ENCODE peak calls at places on chromosomes 5 and 9, in six cellular contexts. I, H, G, B, Q and N are unnamed samples.

GRCh38 chr9:106403081-106403480 is 459.9 kb upstream of the ZNF462 start:
- DNase-seq in I (no peak), H (no peak), G (no peak), B (no peak), Q (no peak), N (no peak)

GRCh38 chr5:126692971-126693370 is 84.0 kb upstream of the LMNB1 start:
- DNase-seq in I (no peak), H (no peak), G (no peak), B (no peak), Q (no peak), N (no peak)

GRCh38 chr5:173236531-173237501 is 1.8 kb upstream of the NKX2-5 start:
- DNase-seq in I (no peak), H (no peak), G (no peak), B (no peak), Q (no peak), N (no peak)

GRCh38 chr5:64625678-64626077 is 64.6 kb upstream of the SHISAL2B start:
- DNase-seq in I (no peak), H (no peak), G (no peak), B (no peak), Q (no peak), N (no peak)

GRCh38 chr9:107827884-107828283 is 338.3 kb upstream of the KLF4 start:
- DNase-seq in I (no peak), H (no peak), G (no peak), B (no peak), Q (no peak), N (no peak)

GRCh38 chr5:150999704-151000452 is 20.5 kb upstream of the GPX3 start:
- DNase-seq in I (no peak), H (no peak), G (no peak), B (no peak), Q (no peak), N (no peak)

GRCh38 chr9:128180447-128180846 is 10.9 kb downstream of the CIZ1 start:
- DNase-seq in I (no peak), H (no peak), G (no peak), B (no peak), Q (no peak), N (no peak)

GRCh38 chr5:96649938-96650540 is 12.1 kb upstream of the CAST start:
- DNase-seq in I (no peak), H (no peak), G (no peak), B (no peak), Q (no peak), N (no peak)

GRCh38 chr9:92151691-92152393 is 36.6 kb upstream of the SPTLC1 start:
- DNase-seq in I (no peak), H (no peak), G (no peak), B (no peak), Q (peak), N (no peak)

GRCh38 chr5:2587189-2588031 is 164.1 kb downstream of the IRX2 start:
- DNase-seq in I (no peak), H (no peak), G (no peak), B (no peak), Q (peak), N (no peak)

GRCh38 chr9:136052433-136052880 is 42.6 kb downstream of the NACC2 start:
- DNase-seq in I (no peak), H (no peak), G (no peak), B (no peak), Q (peak), N (no peak)

GRCh38 chr9:93929231-93929630 is 25.9 kb downstream of the BARX1 start:
- DNase-seq in I (no peak), H (no peak), G (no peak), B (no peak), Q (no peak), N (no peak)